ENCODE peak calls at places on chromosomes 13 and 19, in eight cellular contexts. One of them, this sample, is unnamed.

GRCh38 chr19:2477732-2478191 is 1.8 kb downstream of the GADD45B start:
- DNase-seq in esophagus squamous epithelium: no peak
- DNase-seq in NT2/D1: no peak
- DNase-seq in aorta: peak; percentile 79
- DNase-seq in fibroblast of lung: peak; percentile 58
- DNase-seq in Caco-2: no peak
- DNase-seq in foreskin fibroblast: peak; percentile 51
- DNase-seq in colonic mucosa: peak; percentile 61
- DNase-seq in this sample: peak; percentile 64

GRCh38 chr19:15091918-15092753 is 10.1 kb downstream of the OR1I1 start:
- DNase-seq in NT2/D1: peak; percentile 78
- DNase-seq in Caco-2: peak; percentile 63
- DNase-seq in aorta: no peak
- DNase-seq in colonic mucosa: peak; percentile 48
- DNase-seq in esophagus squamous epithelium: no peak
- DNase-seq in fibroblast of lung: peak; percentile 77
- DNase-seq in foreskin fibroblast: peak; percentile 76
- DNase-seq in this sample: peak; percentile 70

GRCh38 chr13:55234311-55234710 is 1906.4 kb upstream of the PRR20A start:
- DNase-seq in NT2/D1: no peak
- DNase-seq in esophagus squamous epithelium: no peak
- DNase-seq in foreskin fibroblast: no peak
- DNase-seq in Caco-2: no peak
- DNase-seq in fibroblast of lung: no peak
- DNase-seq in aorta: no peak
- DNase-seq in colonic mucosa: no peak
- DNase-seq in this sample: no peak

GRCh38 chr13:20616059-20616797 is 49.3 kb downstream of the IFT88 start:
- DNase-seq in NT2/D1: no peak
- DNase-seq in Caco-2: no peak
- DNase-seq in aorta: no peak
- DNase-seq in foreskin fibroblast: peak; percentile 81
- DNase-seq in fibroblast of lung: peak; percentile 88
- DNase-seq in colonic mucosa: no peak
- DNase-seq in esophagus squamous epithelium: no peak
- DNase-seq in this sample: peak; percentile 85

GRCh38 chr19:13537454-13537853 is 31.2 kb upstream of the CACNA1A start:
- DNase-seq in NT2/D1: peak; percentile 47
- DNase-seq in fibroblast of lung: no peak
- DNase-seq in aorta: no peak
- DNase-seq in foreskin fibroblast: no peak
- DNase-seq in Caco-2: no peak
- DNase-seq in colonic mucosa: no peak
- DNase-seq in esophagus squamous epithelium: no peak
- DNase-seq in this sample: no peak

GRCh38 chr19:5691205-5691929 is 1.3 kb downstream of the RPL36 start:
- DNase-seq in Caco-2: no peak
- DNase-seq in foreskin fibroblast: peak; percentile 73
- DNase-seq in colonic mucosa: peak; percentile 85
- DNase-seq in NT2/D1: no peak
- DNase-seq in esophagus squamous epithelium: no peak
- DNase-seq in fibroblast of lung: peak; percentile 73
- DNase-seq in aorta: no peak
- DNase-seq in this sample: peak; percentile 41

GRCh38 chr19:20664917-20665781 is 3.8 kb upstream of the ZNF626 start:
- DNase-seq in NT2/D1: peak; percentile 27
- DNase-seq in foreskin fibroblast: peak; percentile 20
- DNase-seq in colonic mucosa: peak; percentile 16
- DNase-seq in aorta: peak; percentile 76
- DNase-seq in esophagus squamous epithelium: no peak
- DNase-seq in fibroblast of lung: peak; percentile 10
- DNase-seq in Caco-2: no peak
- DNase-seq in this sample: no peak

GRCh38 chr13:107422421-107422820 is 792.9 kb downstream of the LIG4 start:
- DNase-seq in esophagus squamous epithelium: no peak
- DNase-seq in Caco-2: no peak
- DNase-seq in aorta: no peak
- DNase-seq in foreskin fibroblast: no peak
- DNase-seq in NT2/D1: no peak
- DNase-seq in colonic mucosa: no peak
- DNase-seq in fibroblast of lung: no peak
- DNase-seq in this sample: no peak

GRCh38 chr19:6425732-6426686 is 1.4 kb upstream of the KHSRP start:
- DNase-seq in Caco-2: peak; percentile 53
- DNase-seq in esophagus squamous epithelium: no peak
- DNase-seq in foreskin fibroblast: no peak
- DNase-seq in aorta: no peak
- DNase-seq in NT2/D1: no peak
- DNase-seq in colonic mucosa: no peak
- DNase-seq in fibroblast of lung: no peak
- DNase-seq in this sample: no peak

GRCh38 chr19:30479231-30479630 is 107.0 kb downstream of the ZNF536 start:
- DNase-seq in Caco-2: no peak
- DNase-seq in esophagus squamous epithelium: no peak
- DNase-seq in NT2/D1: no peak
- DNase-seq in aorta: no peak
- DNase-seq in colonic mucosa: no peak
- DNase-seq in fibroblast of lung: peak; percentile 3
- DNase-seq in foreskin fibroblast: peak; percentile 42
- DNase-seq in this sample: no peak

GRCh38 chr19:11887618-11888531 is at the start of gene ZNF69:
- DNase-seq in colonic mucosa: peak; percentile 98
- DNase-seq in NT2/D1: peak; percentile 88
- DNase-seq in aorta: peak; percentile 95
- DNase-seq in Caco-2: peak; percentile 85
- DNase-seq in foreskin fibroblast: peak; percentile 86
- DNase-seq in fibroblast of lung: peak; percentile 63
- DNase-seq in esophagus squamous epithelium: no peak
- DNase-seq in this sample: peak; percentile 65

GRCh38 chr19:46256855-46257254 is 27.3 kb downstream of the IGFL1 start:
- DNase-seq in Caco-2: no peak
- DNase-seq in esophagus squamous epithelium: no peak
- DNase-seq in colonic mucosa: no peak
- DNase-seq in foreskin fibroblast: peak; percentile 33
- DNase-seq in NT2/D1: no peak
- DNase-seq in fibroblast of lung: peak; percentile 53
- DNase-seq in aorta: no peak
- DNase-seq in this sample: no peak

GRCh38 chr13:44816701-44817684 is 172.3 kb downstream of the NUFIP1 start:
- DNase-seq in foreskin fibroblast: peak; percentile 53
- DNase-seq in colonic mucosa: no peak
- DNase-seq in NT2/D1: no peak
- DNase-seq in aorta: no peak
- DNase-seq in esophagus squamous epithelium: no peak
- DNase-seq in Caco-2: no peak
- DNase-seq in fibroblast of lung: no peak
- DNase-seq in this sample: peak; percentile 49

GRCh38 chr19:3398900-3399278 is 32.5 kb downstream of the NFIC start:
- DNase-seq in esophagus squamous epithelium: no peak
- DNase-seq in fibroblast of lung: no peak
- DNase-seq in colonic mucosa: peak; percentile 45
- DNase-seq in aorta: no peak
- DNase-seq in Caco-2: no peak
- DNase-seq in foreskin fibroblast: no peak
- DNase-seq in NT2/D1: no peak
- DNase-seq in this sample: no peak

DNA sequence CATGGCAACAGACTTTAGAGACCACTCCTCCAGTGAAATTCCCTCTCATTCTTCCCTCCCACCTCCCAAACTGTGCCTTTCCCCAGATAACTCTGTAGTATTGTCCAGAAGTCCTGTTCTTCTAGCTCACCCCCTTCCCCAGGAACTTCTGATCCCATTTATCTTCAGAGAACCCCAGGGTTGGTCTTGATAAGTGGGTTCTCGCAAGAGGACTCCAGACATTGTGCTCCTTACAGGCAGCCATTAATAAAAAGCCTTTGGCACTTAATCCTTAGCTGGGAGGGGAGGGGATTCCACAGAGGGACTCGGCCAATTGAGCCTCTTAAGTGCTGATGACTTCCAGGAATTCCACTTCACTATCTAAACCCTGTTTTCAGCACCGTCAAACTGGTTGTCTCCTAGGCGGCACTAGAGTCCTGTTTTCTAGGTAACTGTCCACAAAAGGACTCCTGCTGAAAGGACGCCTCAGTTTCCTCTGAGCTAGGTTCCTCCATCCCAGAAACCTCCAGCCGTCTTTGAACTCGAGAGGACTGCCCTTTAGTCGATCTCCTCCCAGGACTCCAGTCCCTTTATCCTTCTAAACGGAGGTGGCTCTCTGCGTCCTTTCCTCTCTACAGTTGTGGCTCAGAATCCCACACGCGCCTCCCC is 2.0 kb downstream of the LTBP4 start:
- DNase-seq in fibroblast of lung: no peak
- DNase-seq in NT2/D1: no peak
- DNase-seq in aorta: no peak
- DNase-seq in foreskin fibroblast: no peak
- DNase-seq in colonic mucosa: peak; percentile 54
- DNase-seq in esophagus squamous epithelium: no peak
- DNase-seq in Caco-2: no peak
- DNase-seq in this sample: no peak
- H3K4me3 ChIP-seq in fibroblast of lung: peak overlapping the region; percentile 22
- H3K4me3 ChIP-seq in NT2/D1: peak overlapping the region; percentile 24
- H3K4me3 ChIP-seq in aorta: peak overlapping the region; percentile 11
- H3K4me3 ChIP-seq in foreskin fibroblast: peak overlapping the region; percentile 89
- H3K4me3 ChIP-seq in colonic mucosa: peak overlapping the region; percentile 23
- H3K4me3 ChIP-seq in esophagus squamous epithelium: peak overlapping the region; percentile 81
- H3K4me3 ChIP-seq in Caco-2: peak overlapping the region; percentile 24
- H3K4me3 ChIP-seq in this sample: peak overlapping the region; percentile 33

DNA sequence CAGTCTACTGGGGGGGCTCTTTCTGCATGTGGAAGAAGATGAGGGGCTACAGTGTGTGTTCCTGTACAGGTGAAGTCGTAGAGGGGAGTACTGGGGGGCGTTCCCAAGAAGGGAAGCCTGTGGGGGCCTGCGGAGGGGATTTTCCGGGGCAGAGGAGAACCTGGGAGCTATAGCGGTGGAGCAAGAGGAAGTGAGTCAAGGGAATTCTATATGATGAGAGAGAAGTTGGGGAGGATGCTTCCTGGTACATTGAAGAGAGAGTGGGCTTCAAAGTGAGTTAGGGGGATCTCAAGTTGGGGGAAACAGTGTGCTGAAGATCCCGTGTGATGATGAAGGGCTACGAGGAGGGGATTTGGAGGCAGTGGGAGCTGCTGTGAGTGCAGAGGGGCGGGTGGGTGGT is 1.9 kb upstream of the CACNG8 start:
- DNase-seq in fibroblast of lung: no peak
- DNase-seq in colonic mucosa: no peak
- DNase-seq in foreskin fibroblast: no peak
- DNase-seq in esophagus squamous epithelium: no peak
- DNase-seq in NT2/D1: no peak
- DNase-seq in aorta: no peak
- DNase-seq in Caco-2: no peak
- DNase-seq in this sample: no peak
- H3K4me3 ChIP-seq in fibroblast of lung: no peak overlapping the region
- H3K4me3 ChIP-seq in colonic mucosa: no peak overlapping the region
- H3K4me3 ChIP-seq in foreskin fibroblast: no peak overlapping the region
- H3K4me3 ChIP-seq in esophagus squamous epithelium: no peak overlapping the region
- H3K4me3 ChIP-seq in NT2/D1: no peak overlapping the region
- H3K4me3 ChIP-seq in aorta: no peak overlapping the region
- H3K4me3 ChIP-seq in Caco-2: no peak overlapping the region
- H3K4me3 ChIP-seq in this sample: no peak overlapping the region

DNA sequence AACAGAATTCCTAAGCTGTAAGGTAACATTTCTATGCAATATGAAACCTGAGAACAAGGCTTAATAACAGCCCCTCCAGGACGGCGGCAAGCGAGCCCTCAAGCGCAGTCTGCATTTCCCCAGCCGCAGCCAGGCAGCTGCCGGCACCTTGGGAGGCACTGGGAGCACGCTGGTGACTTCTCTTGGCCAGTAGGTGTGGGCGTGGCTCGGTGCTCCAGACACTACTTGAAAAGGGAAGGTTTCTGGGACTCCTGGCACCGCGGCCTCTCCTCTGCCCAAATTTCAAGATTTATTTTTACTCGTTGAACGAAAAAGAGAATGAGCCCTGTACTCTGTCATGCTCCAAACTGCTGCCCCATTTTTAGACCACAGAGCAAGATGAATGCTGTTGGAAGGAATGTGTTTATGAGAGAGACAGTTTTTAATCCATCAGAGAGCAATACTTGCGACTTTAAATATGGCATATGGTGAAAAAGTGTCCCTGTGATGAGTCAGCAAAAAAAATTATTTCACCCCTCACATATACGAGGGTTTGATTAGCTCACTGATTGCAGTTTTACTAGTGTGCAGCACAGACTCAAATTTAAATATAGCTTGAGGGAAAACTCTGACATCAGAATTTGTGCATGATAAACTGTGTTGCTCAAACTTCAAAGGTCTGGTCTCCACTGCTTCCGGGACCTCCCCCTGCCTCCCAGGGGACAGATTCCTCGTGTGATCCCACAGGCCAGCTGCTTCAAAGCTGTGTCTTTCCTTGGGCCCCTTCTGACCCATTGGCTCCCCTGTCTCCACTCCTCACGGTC is 81.3 kb downstream of the COL4A2 start:
- DNase-seq in colonic mucosa: no peak
- DNase-seq in fibroblast of lung: peak; percentile 86
- DNase-seq in foreskin fibroblast: peak; percentile 69
- DNase-seq in NT2/D1: no peak
- DNase-seq in Caco-2: peak; percentile 38
- DNase-seq in aorta: peak; percentile 92
- DNase-seq in esophagus squamous epithelium: no peak
- DNase-seq in this sample: peak; percentile 78
- H3K4me3 ChIP-seq in colonic mucosa: no peak overlapping the region
- H3K4me3 ChIP-seq in fibroblast of lung: peak overlapping the region; percentile 5
- H3K4me3 ChIP-seq in foreskin fibroblast: no peak overlapping the region
- H3K4me3 ChIP-seq in NT2/D1: no peak overlapping the region
- H3K4me3 ChIP-seq in Caco-2: no peak overlapping the region
- H3K4me3 ChIP-seq in aorta: no peak overlapping the region
- H3K4me3 ChIP-seq in esophagus squamous epithelium: peak overlapping the region; percentile 40
- H3K4me3 ChIP-seq in this sample: no peak overlapping the region

GRCh38 chr13:113969973-113970611 is 3.8 kb downstream of the C13orf46 start:
- DNase-seq in NT2/D1: no peak
- DNase-seq in esophagus squamous epithelium: no peak
- DNase-seq in fibroblast of lung: no peak
- DNase-seq in Caco-2: no peak
- DNase-seq in aorta: peak; percentile 71
- DNase-seq in colonic mucosa: peak; percentile 70
- DNase-seq in foreskin fibroblast: no peak
- DNase-seq in this sample: no peak
- H3K4me3 ChIP-seq in NT2/D1: no peak overlapping the region
- H3K4me3 ChIP-seq in esophagus squamous epithelium: peak overlapping the region; percentile 32
- H3K4me3 ChIP-seq in fibroblast of lung: no peak overlapping the region
- H3K4me3 ChIP-seq in Caco-2: no peak overlapping the region
- H3K4me3 ChIP-seq in aorta: no peak overlapping the region
- H3K4me3 ChIP-seq in colonic mucosa: peak overlapping the region; percentile 5
- H3K4me3 ChIP-seq in foreskin fibroblast: no peak overlapping the region
- H3K4me3 ChIP-seq in this sample: no peak overlapping the region

GRCh38 chr19:9768175-9769112 is at the start of gene ZNF846:
- DNase-seq in esophagus squamous epithelium: peak; percentile 63
- DNase-seq in foreskin fibroblast: peak; percentile 98
- DNase-seq in fibroblast of lung: peak; percentile 97
- DNase-seq in Caco-2: peak; percentile 95
- DNase-seq in aorta: peak; percentile 98
- DNase-seq in colonic mucosa: peak; percentile 96
- DNase-seq in NT2/D1: peak; percentile 95
- DNase-seq in this sample: peak; percentile 97
- H3K4me3 ChIP-seq in esophagus squamous epithelium: peak within 1 kb of the TSS; percentile 80
- H3K4me3 ChIP-seq in foreskin fibroblast: peak within 1 kb of the TSS; percentile 71
- H3K4me3 ChIP-seq in fibroblast of lung: peak within 1 kb of the TSS; percentile 69
- H3K4me3 ChIP-seq in Caco-2: peak within 1 kb of the TSS; percentile 89
- H3K4me3 ChIP-seq in aorta: peak within 1 kb of the TSS; percentile 63
- H3K4me3 ChIP-seq in colonic mucosa: peak within 1 kb of the TSS; percentile 83
- H3K4me3 ChIP-seq in NT2/D1: peak within 1 kb of the TSS; percentile 88
- H3K4me3 ChIP-seq in this sample: peak within 1 kb of the TSS; percentile 76

This sample was measured in astrocyte of the spinal cord.